ENCODE peak calls at places on chromosomes 11 and 22, in ten cellular contexts. S, R, N, Q, P, U, H, T, Y and L are unnamed samples.

GRCh38 chr11:96464695-96465307 is 75.0 kb downstream of the JRKL start:
- DNase-seq in S (no peak), R (no peak), N (no peak), Q (peak; percentile 65), P (no peak), U (peak; percentile 66), H (no peak), T (no peak), Y (peak; percentile 3), L (peak; percentile 74)

GRCh38 chr22:42076764-42077485 is 2.6 kb upstream of the SMDT1 start:
- DNase-seq in S (peak; percentile 64), R (no peak), N (no peak), Q (no peak), P (no peak), U (no peak), H (no peak), T (no peak), Y (no peak), L (no peak)

GRCh38 chr11:4539603-4540219 is 5.3 kb upstream of the OR52M1 start:
- DNase-seq in S (peak; percentile 78), R (peak; percentile 38), N (peak; percentile 35), Q (peak; percentile 36), P (peak; percentile 58), U (peak; percentile 32), H (peak; percentile 27), T (no peak), Y (peak; percentile 47), L (peak; percentile 1)

GRCh38 chr11:118114266-118114665 is 27.5 kb upstream of the SMIM35 start:
- DNase-seq in S (peak; percentile 2), R (no peak), N (no peak), Q (no peak), P (no peak), U (no peak), H (no peak), T (no peak), Y (no peak), L (no peak)

GRCh38 chr11:93605638-93606037 is 55.8 kb upstream of the CEP295 start:
- DNase-seq in S (no peak), R (no peak), N (no peak), Q (no peak), P (no peak), U (no peak), H (no peak), T (no peak), Y (no peak), L (no peak)

GRCh38 chr11:72935705-72936104 is 121.5 kb downstream of the ATG16L2 start:
- DNase-seq in S (no peak), R (no peak), N (no peak), Q (no peak), P (no peak), U (no peak), H (no peak), T (no peak), Y (no peak), L (no peak)

GRCh38 chr11:8389034-8389996 is 125.6 kb upstream of the LMO1 start:
- DNase-seq in S (no peak), R (no peak), N (no peak), Q (no peak), P (no peak), U (no peak), H (no peak), T (no peak), Y (no peak), L (no peak)

GRCh38 chr22:33274941-33275443 is 216.8 kb upstream of the SYN3 start:
- DNase-seq in S (no peak), R (no peak), N (no peak), Q (no peak), P (no peak), U (no peak), H (no peak), T (no peak), Y (no peak), L (no peak)

GRCh38 chr11:101453682-101454081 is 130.1 kb downstream of the TRPC6 start:
- DNase-seq in S (no peak), R (no peak), N (no peak), Q (peak; percentile 60), P (no peak), U (no peak), H (no peak), T (no peak), Y (no peak), L (no peak)

GRCh38 chr22:25488244-25489020 is 76.0 kb upstream of the GRK3 start:
- DNase-seq in S (peak; percentile 77), R (peak; percentile 19), N (peak; percentile 68), Q (peak; percentile 77), P (no peak), U (no peak), H (no peak), T (peak; percentile 89), Y (no peak), L (no peak)

GRCh38 chr11:7677071-7677470 is 3.8 kb upstream of the CYB5R2 start:
- DNase-seq in S (no peak), R (no peak), N (no peak), Q (peak; percentile 96), P (no peak), U (no peak), H (no peak), T (no peak), Y (no peak), L (peak; percentile 54)

GRCh38 chr22:46612904-46613605 is 7.1 kb upstream of the GRAMD4 start:
- DNase-seq in S (no peak), R (peak; percentile 36), N (peak; percentile 48), Q (no peak), P (no peak), U (peak; percentile 40), H (no peak), T (peak; percentile 46), Y (no peak), L (no peak)

GRCh38 chr11:83574516-83574915 is 288.3 kb upstream of the CCDC90B start:
- DNase-seq in S (no peak), R (no peak), N (no peak), Q (peak; percentile 37), P (no peak), U (no peak), H (no peak), T (no peak), Y (no peak), L (no peak)